ENCODE peak calls at places on chromosomes 12 and 14, in seven cellular contexts. B, G, K, H, Z, X and Q are unnamed samples.

GRCh38 chr12:90593596-90594290 is 361.2 kb downstream of the CCER1 start:
- DNase-seq in G (no peak), K (no peak), B (no peak), Z (no peak), X (no peak), H (no peak), Q (no peak)

GRCh38 chr12:86530996-86531655 is 274.9 kb upstream of the MGAT4C start:
- DNase-seq in G (no peak), K (no peak), B (no peak), X (peak), Z (no peak), H (no peak), Q (peak)

GRCh38 chr12:122968104-122968503 is 1.8 kb upstream of the ABCB9 start:
- DNase-seq in B (no peak), G (no peak), X (no peak), Z (no peak), K (no peak), H (no peak), Q (no peak)

GRCh38 chr12:85823436-85824179 is 12.6 kb downstream of the RASSF9 start:
- DNase-seq in B (no peak), G (no peak), H (no peak), X (peak), K (peak), Z (no peak), Q (peak)

GRCh38 chr14:28323951-28324741 is 442.4 kb upstream of the FOXG1 start:
- DNase-seq in K (no peak), H (no peak), G (no peak), Z (no peak), X (no peak), B (no peak), Q (no peak)

GRCh38 chr12:9910716-9911421 is 21.3 kb downstream of the CLEC2A start:
- DNase-seq in H (no peak), X (peak), K (no peak), Z (no peak), G (peak), B (peak), Q (peak)

GRCh38 chr12:119151445-119151844 is 27.3 kb upstream of the HSPB8 start:
- DNase-seq in Z (no peak), H (no peak), K (no peak), G (no peak), B (no peak), X (peak), Q (peak)

GRCh38 chr12:82876075-82876474 is 189.4 kb downstream of the TMTC2 start:
- DNase-seq in G (no peak), X (no peak), Z (no peak), B (no peak), H (no peak), K (no peak), Q (no peak)

GRCh38 chr14:102008891-102009290 is 44.5 kb downstream of the DYNC1H1 start:
- DNase-seq in G (no peak), X (no peak), Z (no peak), K (no peak), H (no peak), B (no peak), Q (no peak)

GRCh38 chr12:104177663-104178501 is 37.7 kb upstream of the TXNRD1 start:
- DNase-seq in X (peak), B (no peak), Z (no peak), K (peak), H (peak), G (peak), Q (peak)

GRCh38 chr12:83250866-83251265 is 564.2 kb downstream of the TMTC2 start:
- DNase-seq in X (no peak), K (no peak), B (no peak), H (no peak), Z (no peak), G (no peak), Q (no peak)

GRCh38 chr12:18141583-18141982 is 51.6 kb upstream of the RERGL start:
- DNase-seq in B (no peak), Z (no peak), X (peak), G (no peak), K (peak), H (no peak), Q (peak)

GRCh38 chr12:132784580-132784979 is 22.9 kb upstream of the ANKLE2 start:
- DNase-seq in G (no peak), H (no peak), Z (no peak), B (no peak), X (no peak), K (no peak), Q (no peak)

GRCh38 chr12:20450591-20450990 is 82.3 kb downstream of the PDE3A start:
- DNase-seq in Z (no peak), X (peak), B (no peak), H (no peak), G (no peak), K (no peak), Q (peak)

GRCh38 chr12:50579757-50580267 is 75.0 kb downstream of the DIP2B start:
- DNase-seq in K (no peak), H (no peak), B (no peak), G (no peak), Z (no peak), X (no peak), Q (peak)

GRCh38 chr14:79749051-79749450 is 462.3 kb downstream of the DIO2 start:
- DNase-seq in X (no peak), G (no peak), Z (no peak), H (no peak), B (no peak), K (no peak), Q (no peak)

GRCh38 chr14:105879867-105880561 is 353.6 kb downstream of the TMEM121 start:
- DNase-seq in B (no peak), H (peak), G (no peak), Z (peak), X (no peak), K (no peak), Q (no peak)

GRCh38 chr12:51524386-51524901 is 66.6 kb upstream of the SCN8A start:
- DNase-seq in K (no peak), Z (no peak), X (no peak), H (no peak), G (no peak), B (no peak), Q (no peak)

GRCh38 chr12:60501124-60501729 is 905.4 kb downstream of the SLC16A7 start:
- DNase-seq in G (peak), K (peak), Z (no peak), B (peak), X (peak), H (no peak), Q (peak)

GRCh38 chr12:92597997-92598396 is 104.8 kb upstream of the PLEKHG7 start:
- DNase-seq in H (no peak), B (no peak), X (peak), K (no peak), G (no peak), Z (no peak), Q (peak)

GRCh38 chr14:92397140-92397815 is 74.3 kb downstream of the SLC24A4 start:
- DNase-seq in B (no peak), G (no peak), H (no peak), Z (no peak), K (no peak), X (no peak), Q (peak)

GRCh38 chr14:70339039-70339438 is 20.4 kb downstream of the COX16 start:
- DNase-seq in B (no peak), X (no peak), K (no peak), Z (no peak), G (no peak), H (no peak), Q (no peak)
- TF ChIP-seq CTCF in B (no peak), X (no peak), K (no peak), Z (no peak), G (no peak), H (no peak), Q (no peak)

GRCh38 chr12:52659395-52659794 is 7.4 kb upstream of the KRT2 start:
- DNase-seq in G (no peak), Z (no peak), B (peak), X (no peak), K (no peak), H (no peak), Q (no peak)
- TF ChIP-seq CTCF in G (no peak), Z (no peak), B (no peak), X (no peak), K (no peak), H (no peak), Q (no peak)

GRCh38 chr14:104685216-104685997 is 4.0 kb upstream of the INF2 start:
- DNase-seq in K (no peak), G (peak), H (no peak), B (no peak), X (peak), Z (no peak), Q (peak)
- TF ChIP-seq CTCF in K (no peak), G (peak), H (no peak), B (peak), X (peak), Z (no peak), Q (no peak)

DNA sequence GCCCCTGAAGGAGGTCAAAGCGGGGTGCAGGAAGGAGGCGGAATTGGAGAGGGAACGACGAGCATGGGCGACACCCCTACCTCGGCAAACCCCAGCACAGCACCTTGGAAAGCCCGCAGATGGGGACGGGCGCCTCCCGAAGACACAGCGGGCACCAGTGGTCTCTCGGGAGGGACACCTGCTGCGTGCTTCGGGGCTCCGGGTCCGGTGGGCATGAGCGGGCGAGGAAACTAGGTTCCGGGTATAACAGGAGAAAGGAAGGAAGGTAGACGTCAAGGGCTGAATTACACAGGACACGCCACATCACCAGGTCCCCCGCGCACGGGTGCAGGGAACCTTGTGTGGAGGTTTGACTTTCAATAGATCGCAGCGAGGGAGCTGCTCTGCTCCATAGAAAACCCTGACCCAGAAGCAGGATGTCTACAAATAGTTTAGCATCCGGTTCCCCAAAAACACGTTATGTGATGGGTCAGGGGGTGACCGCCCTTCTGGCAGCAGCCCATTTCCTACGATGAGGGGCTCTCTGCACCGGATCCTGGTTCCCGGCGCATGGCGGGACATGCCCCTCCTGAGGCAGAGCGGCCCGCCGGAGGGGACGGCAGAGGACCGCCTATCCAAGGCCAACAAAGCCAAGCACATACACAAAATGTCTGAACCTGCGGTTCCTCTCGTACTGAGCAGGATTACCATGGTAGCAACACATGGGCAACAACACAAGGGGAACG is 196.9 kb downstream of the ALG10 start:
- DNase-seq in X (no peak), B (peak), K (no peak), Z (no peak), G (no peak), H (no peak), Q (no peak)
- TF ChIP-seq CTCF in X (no peak), B (no peak), K (no peak), Z (no peak), G (no peak), H (no peak), Q (no peak)

DNA sequence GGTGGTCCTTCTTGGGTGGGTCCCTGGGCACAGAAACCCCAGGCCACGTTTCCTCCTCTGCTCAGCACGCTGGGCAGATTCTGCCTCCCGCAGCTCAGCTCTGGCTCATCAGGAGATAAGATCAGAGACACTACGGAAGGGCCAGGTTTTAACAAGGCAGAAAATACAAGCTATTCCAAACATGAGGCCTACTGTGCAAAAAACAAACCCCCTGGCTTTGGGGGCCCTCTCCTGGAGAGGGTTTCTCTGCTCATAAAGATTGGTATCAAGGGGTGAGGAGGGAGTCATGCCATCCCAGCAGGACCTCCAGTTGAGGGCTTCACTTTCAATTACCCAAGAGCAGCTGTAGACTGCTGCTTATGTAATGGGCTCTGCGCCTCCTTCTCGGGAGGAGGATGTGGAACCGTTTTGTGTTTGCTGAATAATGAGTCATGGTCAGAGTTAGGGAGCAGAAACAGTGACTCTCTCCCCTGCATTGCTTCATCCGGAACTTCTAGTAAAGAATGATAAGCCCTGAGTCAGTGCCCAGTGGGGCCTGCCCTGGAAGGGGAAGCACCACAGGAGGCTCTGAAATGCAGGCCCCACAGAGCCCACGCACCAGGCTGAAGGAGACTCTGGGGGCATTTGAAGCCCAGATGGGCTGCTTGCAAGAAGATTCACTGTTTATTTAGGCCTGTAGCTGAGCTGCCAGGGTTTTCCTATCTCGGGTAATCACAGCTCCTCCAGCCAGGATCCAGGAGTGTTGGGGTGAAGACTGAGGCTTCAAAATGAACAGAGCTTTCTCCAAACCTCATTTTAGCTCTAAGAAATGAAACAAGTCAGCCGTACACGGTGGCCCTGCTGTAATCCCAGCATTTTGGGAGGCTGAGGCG is 79.3 kb downstream of the SSPN start:
- DNase-seq in K (peak), G (peak), X (peak), Z (no peak), B (peak), H (peak), Q (peak)
- TF ChIP-seq CTCF in K (no peak), G (peak), X (peak), Z (no peak), B (peak), H (no peak), Q (no peak)

GRCh38 chr14:66610154-66610563 is 102.2 kb downstream of the GPHN start:
- DNase-seq in Z (no peak), G (no peak), H (no peak), B (peak), X (peak), K (no peak), Q (peak)
- TF ChIP-seq CTCF in Z (peak), G (no peak), H (peak), B (peak), X (peak), K (peak), Q (peak)